ENCODE peak calls at places on chromosomes 4 and X, in four cellular contexts. V is GM12878, H is HL-60, B is K562. S is an unnamed sample.

GRCh38 chrX:35890699-35891098 is 28.8 kb upstream of the CFAP47 start:
- DNase-seq in H (peak; percentile 60), B (peak; percentile 11), V (no peak), S (no peak)

GRCh38 chr4:141814499-141814898 is 178.1 kb downstream of the IL15 start:
- DNase-seq in B (no peak), H (no peak), V (no peak), S (no peak)

GRCh38 chrX:14673764-14674163 is 144.4 kb downstream of the GLRA2 start:
- DNase-seq in V (peak; percentile 70), H (no peak), B (no peak), S (peak; percentile 6)

GRCh38 chr4:4922441-4922840 is 63.0 kb downstream of the MSX1 start:
- DNase-seq in H (no peak), V (no peak), B (no peak), S (no peak)

GRCh38 chr4:143514432-143514831 is 930 bp downstream of the SMARCA5 start:
- DNase-seq in V (no peak), H (peak; percentile 41), B (peak; percentile 65), S (peak; percentile 5)

GRCh38 chr4:3572363-3572762 is 40.1 kb upstream of the LRPAP1 start:
- DNase-seq in V (no peak), B (no peak), H (no peak), S (no peak)

GRCh38 chr4:136283973-136284372 is 1248.3 kb downstream of the PCDH18 start:
- DNase-seq in H (no peak), V (no peak), B (no peak), S (no peak)

GRCh38 chrX:14670819-14671218 is 141.5 kb downstream of the GLRA2 start:
- DNase-seq in B (no peak), V (peak; percentile 17), H (no peak), S (no peak)

GRCh38 chr4:826508-827208 is 729 bp upstream of the CPLX1 start:
- DNase-seq in B (peak; percentile 66), V (no peak), H (no peak), S (no peak)

GRCh38 chr4:176868676-176869075 is 76.0 kb upstream of the VEGFC start:
- DNase-seq in B (no peak), V (no peak), H (no peak), S (no peak)

GRCh38 chr4:52939739-52940138 is 77.6 kb downstream of the RASL11B start:
- DNase-seq in V (no peak), B (no peak), H (no peak), S (no peak)

GRCh38 chrX:129549124-129549523 is 9.1 kb downstream of the OCRL start:
- DNase-seq in H (no peak), V (no peak), B (no peak), S (no peak)

GRCh38 chr4:150217192-150217591 is 138.9 kb downstream of the DCLK2 start:
- DNase-seq in H (no peak), V (no peak), B (no peak), S (no peak)

GRCh38 chr4:102501635-102502382 is 650 bp downstream of the NFKB1 start:
- DNase-seq in B (peak; percentile 79), H (peak; percentile 94), V (peak; percentile 54), S (peak; percentile 25)

GRCh38 chr4:3801931-3802550 is 35.9 kb downstream of the ADRA2C start:
- DNase-seq in V (no peak), H (no peak), B (no peak), S (no peak)

GRCh38 chr4:79528241-79528706 is 120.2 kb upstream of the GK2 start:
- DNase-seq in V (no peak), H (no peak), B (no peak), S (no peak)

DNA sequence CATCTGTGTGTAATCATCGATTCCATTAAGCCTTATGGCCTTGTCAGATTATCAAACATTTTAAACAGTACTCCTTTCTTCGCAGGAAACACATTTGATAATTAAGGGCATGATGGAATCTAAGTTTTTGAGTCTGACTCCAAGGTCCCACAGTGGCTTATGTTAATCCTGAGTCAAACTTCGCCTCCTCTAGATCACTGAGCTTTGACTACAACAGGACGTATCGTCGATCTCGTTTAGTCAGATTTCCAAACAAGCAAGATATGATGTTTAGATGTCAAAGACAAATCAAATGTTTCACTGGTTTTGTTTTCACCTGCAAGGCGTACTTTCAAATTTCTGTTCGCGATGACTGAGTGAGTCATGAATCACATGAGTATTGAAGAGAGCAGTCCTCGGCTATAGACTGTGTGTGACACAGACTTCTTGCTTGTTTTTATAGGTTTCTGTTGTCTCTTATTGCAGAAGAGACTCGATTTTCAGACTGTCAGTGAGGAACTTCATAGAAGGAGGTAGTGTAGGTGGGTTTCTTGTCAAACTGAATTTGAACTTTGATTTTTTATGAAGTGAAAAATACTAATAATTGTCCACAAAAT is 119.0 kb upstream of the GK2 start:
- DNase-seq in H (no peak), V (no peak), B (no peak), S (no peak)
- TF ChIP-seq POLR2AphosphoS5 in H (no peak), V (no peak), B (no peak), S (no peak)

GRCh38 chr4:152972821-152973613 is 36.9 kb downstream of the FHDC1 start:
- DNase-seq in H (no peak), B (no peak), V (no peak), S (no peak)
- TF ChIP-seq SPI1 in H (no peak), B (no peak), V (no peak), S (no peak)

GRCh38 chr4:78020677-78021076 is 36.4 kb upstream of the FRAS1 start:
- DNase-seq in B (no peak), H (no peak), V (no peak), S (no peak)

GRCh38 chr4:78022517-78022916 is 34.6 kb upstream of the FRAS1 start:
- DNase-seq in V (no peak), B (no peak), H (no peak), S (no peak)

GRCh38 chr4:78019494-78019893 is 37.6 kb upstream of the FRAS1 start:
- DNase-seq in H (no peak), B (no peak), V (no peak), S (no peak)

GRCh38 chr4:78014889-78015886 is 41.9 kb upstream of the FRAS1 start:
- DNase-seq in H (no peak), V (no peak), B (no peak), S (no peak)

DNA sequence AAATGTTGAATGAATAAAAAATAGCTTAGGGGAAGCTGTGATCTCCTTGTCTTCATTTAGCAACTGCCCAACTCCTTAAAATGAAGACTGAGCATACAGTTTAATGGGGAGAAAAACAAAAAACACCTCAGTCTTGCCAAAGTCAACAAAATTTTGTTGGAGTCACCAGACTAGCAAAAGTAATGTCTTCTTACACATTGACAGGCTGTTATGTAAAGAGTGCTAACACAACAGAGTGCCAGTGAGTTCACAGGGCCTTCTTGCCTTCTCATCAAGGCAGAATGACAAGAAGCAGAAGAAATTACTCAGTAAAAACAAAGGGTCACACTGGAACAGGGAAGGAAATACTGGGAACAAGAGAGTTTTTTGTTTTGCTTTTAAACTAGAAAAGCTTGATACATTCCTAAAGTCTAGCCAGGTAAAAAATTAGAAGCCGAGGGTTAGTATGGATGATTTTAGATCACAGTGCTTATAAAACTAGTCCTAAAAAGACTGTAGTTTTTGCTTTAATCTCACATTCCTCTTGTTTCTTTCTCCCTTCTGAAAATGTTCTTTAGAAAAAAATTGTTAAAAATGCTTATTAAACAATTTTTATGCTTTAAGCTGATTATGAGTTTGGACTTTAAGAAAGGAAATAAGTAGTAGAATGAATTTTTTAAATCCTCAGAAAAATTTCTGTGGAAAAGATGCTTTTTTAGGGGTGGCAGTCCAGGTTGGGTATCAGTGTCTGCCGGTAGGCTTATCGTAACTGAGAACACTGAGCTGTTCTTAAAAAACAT is 38.7 kb upstream of the FRAS1 start:
- DNase-seq in H (no peak), B (no peak), V (no peak), S (no peak)
- TF ChIP-seq POLR2AphosphoS5 in H (no peak), B (no peak), V (no peak), S (no peak)

GRCh38 chrX:2552621-2553297 is 52.0 kb upstream of the DHRSX start:
- DNase-seq in V (no peak), B (no peak), H (no peak), S (no peak)
- TF ChIP-seq SPI1 in V (no peak), B (no peak), H (no peak), S (no peak)

GRCh38 chr4:19216495-19216894 is 1035.2 kb upstream of the SLIT2 start:
- DNase-seq in V (no peak), B (no peak), H (no peak), S (no peak)
- TF ChIP-seq POLR2AphosphoS5 in V (no peak), B (no peak), H (no peak), S (no peak)

GRCh38 chr4:114038762-114039392 is 59.4 kb upstream of the ARSJ start:
- DNase-seq in B (no peak), V (no peak), H (no peak), S (no peak)

GRCh38 chr4:114036864-114037263 is 57.4 kb upstream of the ARSJ start:
- DNase-seq in V (no peak), H (no peak), B (no peak), S (no peak)

GRCh38 chr4:114036426-114036825 is 57.0 kb upstream of the ARSJ start:
- DNase-seq in V (no peak), B (no peak), H (no peak), S (no peak)

GRCh38 chr4:114037981-114038380 is 58.5 kb upstream of the ARSJ start:
- DNase-seq in H (no peak), B (no peak), V (no peak), S (no peak)

GRCh38 chr4:114034189-114034588 is 54.7 kb upstream of the ARSJ start:
- DNase-seq in V (no peak), H (no peak), B (no peak), S (no peak)
- TF ChIP-seq SPI1 in V (no peak), H (no peak), B (no peak), S (no peak)